ENCODE peak calls at places on chromosomes 11 and 22, in six cellular contexts. One of them, this sample, is unnamed.
A peak's percentile ranks its signal among the peaks of the same experiment; 100 is the strongest.

GRCh38 chr11:89922195-89922660 is at the start of gene TRIM49D1:
- DNase-seq in naive thymus-derived CD8-positive, alpha-beta T cell: no peak
- DNase-seq in psoas muscle: no peak
- DNase-seq in AG04450: no peak
- DNase-seq in GM19239: no peak
- DNase-seq in hypothalamus: no peak
- DNase-seq in this sample: no peak

GRCh38 chr11:45382133-45382878 is 96.2 kb upstream of the SYT13 start:
- DNase-seq in GM19239: no peak
- DNase-seq in AG04450: no peak
- DNase-seq in hypothalamus: no peak
- DNase-seq in naive thymus-derived CD8-positive, alpha-beta T cell: no peak
- DNase-seq in psoas muscle: no peak
- DNase-seq in this sample: no peak

GRCh38 chr11:88508808-88509581 is 171.5 kb upstream of the CTSC start:
- DNase-seq in hypothalamus: no peak
- DNase-seq in AG04450: no peak
- DNase-seq in naive thymus-derived CD8-positive, alpha-beta T cell: no peak
- DNase-seq in GM19239: peak; percentile 20
- DNase-seq in psoas muscle: peak; percentile 49
- DNase-seq in this sample: peak; percentile 25

GRCh38 chr11:46916251-46916650 is 2.1 kb downstream of the LRP4 start:
- DNase-seq in hypothalamus: no peak
- DNase-seq in psoas muscle: no peak
- DNase-seq in AG04450: no peak
- DNase-seq in GM19239: no peak
- DNase-seq in naive thymus-derived CD8-positive, alpha-beta T cell: no peak
- DNase-seq in this sample: no peak

GRCh38 chr11:111446404-111447152 is 65.6 kb downstream of the BTG4 start:
- DNase-seq in GM19239: peak; percentile 89
- DNase-seq in naive thymus-derived CD8-positive, alpha-beta T cell: peak; percentile 87
- DNase-seq in AG04450: peak; percentile 89
- DNase-seq in hypothalamus: no peak
- DNase-seq in psoas muscle: peak; percentile 83
- DNase-seq in this sample: peak; percentile 97

GRCh38 chr11:11931461-11932055 is 76.9 kb downstream of the DKK3 start:
- DNase-seq in GM19239: no peak
- DNase-seq in hypothalamus: no peak
- DNase-seq in psoas muscle: no peak
- DNase-seq in naive thymus-derived CD8-positive, alpha-beta T cell: peak; percentile 33
- DNase-seq in AG04450: peak; percentile 18
- DNase-seq in this sample: peak; percentile 12

GRCh38 chr11:16794047-16794818 is 55.8 kb downstream of the C11orf58 start:
- DNase-seq in naive thymus-derived CD8-positive, alpha-beta T cell: no peak
- DNase-seq in hypothalamus: no peak
- DNase-seq in GM19239: no peak
- DNase-seq in psoas muscle: no peak
- DNase-seq in AG04450: no peak
- DNase-seq in this sample: no peak

GRCh38 chr11:1092145-1092670 is 17.5 kb downstream of the MUC2 start:
- DNase-seq in naive thymus-derived CD8-positive, alpha-beta T cell: no peak
- DNase-seq in hypothalamus: no peak
- DNase-seq in GM19239: no peak
- DNase-seq in AG04450: no peak
- DNase-seq in psoas muscle: peak; percentile 41
- DNase-seq in this sample: no peak

GRCh38 chr11:114774599-114775365 is 96.5 kb downstream of the NXPE2 start:
- DNase-seq in GM19239: peak; percentile 16
- DNase-seq in psoas muscle: peak; percentile 55
- DNase-seq in AG04450: peak; percentile 11
- DNase-seq in hypothalamus: no peak
- DNase-seq in naive thymus-derived CD8-positive, alpha-beta T cell: no peak
- DNase-seq in this sample: peak; percentile 84

GRCh38 chr22:19430890-19431541 is 517 bp downstream of the HIRA start:
- DNase-seq in hypothalamus: no peak
- DNase-seq in psoas muscle: peak; percentile 71
- DNase-seq in naive thymus-derived CD8-positive, alpha-beta T cell: peak; percentile 34
- DNase-seq in AG04450: no peak
- DNase-seq in GM19239: no peak
- DNase-seq in this sample: peak; percentile 33

GRCh38 chr11:27720277-27720830 is 20.1 kb upstream of the BDNF start:
- DNase-seq in AG04450: no peak
- DNase-seq in naive thymus-derived CD8-positive, alpha-beta T cell: no peak
- DNase-seq in hypothalamus: no peak
- DNase-seq in psoas muscle: no peak
- DNase-seq in GM19239: no peak
- DNase-seq in this sample: no peak

GRCh38 chr11:2400761-2401435 is 348 bp downstream of the TSSC4 start:
- DNase-seq in psoas muscle: no peak
- DNase-seq in naive thymus-derived CD8-positive, alpha-beta T cell: no peak
- DNase-seq in hypothalamus: no peak
- DNase-seq in AG04450: no peak
- DNase-seq in GM19239: no peak
- DNase-seq in this sample: no peak

GRCh38 chr11:67053896-67054850 is 2.5 kb upstream of the RHOD start:
- DNase-seq in psoas muscle: peak; percentile 66
- DNase-seq in AG04450: no peak
- DNase-seq in hypothalamus: no peak
- DNase-seq in naive thymus-derived CD8-positive, alpha-beta T cell: peak; percentile 35
- DNase-seq in GM19239: peak; percentile 75
- DNase-seq in this sample: peak; percentile 22

GRCh38 chr22:27995801-27996528 is 76.9 kb upstream of the PITPNB start:
- DNase-seq in naive thymus-derived CD8-positive, alpha-beta T cell: no peak
- DNase-seq in psoas muscle: peak; percentile 51
- DNase-seq in GM19239: no peak
- DNase-seq in hypothalamus: no peak
- DNase-seq in AG04450: no peak
- DNase-seq in this sample: no peak

GRCh38 chr22:43163241-43163795 is 12.0 kb downstream of the TSPO start:
- DNase-seq in GM19239: no peak
- DNase-seq in AG04450: no peak
- DNase-seq in hypothalamus: no peak
- DNase-seq in naive thymus-derived CD8-positive, alpha-beta T cell: no peak
- DNase-seq in psoas muscle: peak; percentile 45
- DNase-seq in this sample: no peak

GRCh38 chr11:30128269-30128932 is 102.4 kb upstream of the FSHB start:
- DNase-seq in psoas muscle: no peak
- DNase-seq in naive thymus-derived CD8-positive, alpha-beta T cell: no peak
- DNase-seq in hypothalamus: no peak
- DNase-seq in AG04450: peak; percentile 8
- DNase-seq in GM19239: peak; percentile 6
- DNase-seq in this sample: peak; percentile 5

GRCh38 chr11:1604711-1605110 is 3.6 kb downstream of the KRTAP5-3 start:
- DNase-seq in psoas muscle: no peak
- DNase-seq in naive thymus-derived CD8-positive, alpha-beta T cell: no peak
- DNase-seq in GM19239: no peak
- DNase-seq in AG04450: no peak
- DNase-seq in hypothalamus: no peak
- DNase-seq in this sample: no peak

This sample was measured in NCI-H1092 treated with DMSO at 0.1 percent for 48 hours.